ENCODE peak calls at places on chromosomes 7 and 10, in seven cellular contexts. L, P, A, R, M, J and D are unnamed samples.

GRCh38 chr7:90563286-90563685 is 32.8 kb upstream of the CDK14 start:
- DNase-seq in L (no peak), P (no peak), A (no peak), R (no peak), M (no peak), J (no peak), D (no peak)

GRCh38 chr7:39605087-39605486 is 18.3 kb upstream of the RALA start:
- DNase-seq in L (no peak), P (no peak), A (no peak), R (no peak), M (no peak), J (no peak), D (no peak)

GRCh38 chr7:6691103-6691502 is 15.6 kb downstream of the ZNF12 start:
- DNase-seq in L (no peak), P (no peak), A (no peak), R (peak), M (no peak), J (no peak), D (no peak)

GRCh38 chr10:61063911-61064310 is 119.9 kb upstream of the RHOBTB1 start:
- DNase-seq in L (no peak), P (no peak), A (no peak), R (no peak), M (no peak), J (no peak), D (no peak)

GRCh38 chr7:36598056-36598675 is 126.1 kb downstream of the AOAH start:
- DNase-seq in L (no peak), P (no peak), A (peak), R (peak), M (no peak), J (no peak), D (no peak)

GRCh38 chr10:30538086-30538485 is 91.5 kb downstream of the LYZL2 start:
- DNase-seq in L (no peak), P (no peak), A (peak), R (peak), M (no peak), J (no peak), D (no peak)

GRCh38 chr7:148772297-148773089 is 73.8 kb downstream of the CUL1 start:
- DNase-seq in L (no peak), P (no peak), A (peak), R (peak), M (no peak), J (no peak), D (no peak)

GRCh38 chr10:77532068-77532467 is 105.5 kb downstream of the KCNMA1 start:
- DNase-seq in L (no peak), P (no peak), A (peak), R (no peak), M (no peak), J (no peak), D (no peak)

GRCh38 chr7:83475403-83475802 is 173.5 kb downstream of the SEMA3E start:
- DNase-seq in L (no peak), P (no peak), A (no peak), R (peak), M (no peak), J (no peak), D (no peak)

GRCh38 chr10:30980951-30981616 is 50.6 kb downstream of the ZNF438 start:
- DNase-seq in L (peak), P (peak), A (peak), R (no peak), M (peak), J (peak), D (peak)

GRCh38 chr10:103745264-103746247 is 109.8 kb downstream of the SH3PXD2A start:
- DNase-seq in L (no peak), P (no peak), A (no peak), R (peak), M (no peak), J (peak), D (no peak)

GRCh38 chr10:90111671-90112070 is 410.3 kb downstream of the KIF20B start:
- DNase-seq in L (no peak), P (no peak), A (no peak), R (no peak), M (no peak), J (no peak), D (no peak)

GRCh38 chr7:45697576-45698136 is 123.5 kb downstream of the ADCY1 start:
- DNase-seq in L (no peak), P (no peak), A (peak), R (no peak), M (no peak), J (peak), D (no peak)

GRCh38 chr10:43854042-43854441 is 205.4 kb upstream of the ZNF32 start:
- DNase-seq in L (no peak), P (no peak), A (peak), R (peak), M (no peak), J (no peak), D (no peak)

DNA sequence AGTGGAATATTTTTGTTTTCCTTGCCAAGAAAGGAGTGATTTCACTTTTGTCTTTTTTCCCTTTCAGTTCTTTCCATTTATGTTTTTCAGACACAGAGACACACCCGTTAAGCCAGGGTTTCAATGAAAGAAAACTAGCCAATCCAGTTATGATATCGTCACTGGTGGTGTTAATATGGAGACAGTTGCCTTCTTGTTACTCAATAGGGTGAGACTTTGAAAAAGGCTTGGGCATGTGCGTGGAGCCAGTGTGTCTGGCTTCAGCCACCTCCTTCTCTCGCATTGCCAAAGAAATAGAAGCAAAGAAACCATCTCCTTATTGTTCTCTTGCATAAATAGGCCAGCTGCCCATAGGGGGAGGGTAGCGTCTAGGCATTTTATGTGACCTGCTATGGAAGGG is 84.1 kb upstream of the DLX6 start:
- DNase-seq in L (no peak), P (no peak), A (no peak), R (no peak), M (no peak), J (no peak), D (no peak)
- H3K27ac ChIP-seq in L (no peak), P (no peak), A (no peak), R (no peak), M (no peak), J (no peak), D (no peak)

GRCh38 chr7:28408105-28408973 is 4.0 kb upstream of the CREB5 start:
- DNase-seq in L (peak), P (peak), A (no peak), R (peak), M (peak), J (no peak), D (peak)
- H3K4me3 ChIP-seq in L (no peak), P (no peak), A (no peak), R (peak), M (peak), J (no peak), D (peak)

DNA sequence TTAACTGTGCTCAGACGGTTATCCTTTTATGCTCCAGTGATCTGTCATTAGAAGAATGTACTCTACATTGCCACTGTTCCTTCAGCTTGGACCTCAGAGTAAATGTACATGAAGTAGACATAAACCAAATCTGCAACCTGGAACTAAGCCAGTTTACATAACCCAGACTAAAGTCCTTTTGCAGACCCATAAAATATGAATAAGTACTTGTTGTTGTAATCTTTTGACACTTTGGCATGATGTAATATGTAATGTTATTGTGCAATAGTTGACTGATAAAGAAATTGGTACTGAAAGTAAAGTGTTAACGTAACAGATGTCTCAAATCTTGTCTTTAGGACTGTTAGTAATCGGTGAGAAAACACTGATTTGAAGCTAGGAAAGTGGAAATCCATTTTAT is 115.8 kb upstream of the SORCS1 start:
- DNase-seq in L (no peak), P (no peak), A (peak), R (no peak), M (no peak), J (peak), D (no peak)
- H3K27ac ChIP-seq in L (no peak), P (no peak), A (no peak), R (no peak), M (no peak), J (no peak), D (no peak)

DNA sequence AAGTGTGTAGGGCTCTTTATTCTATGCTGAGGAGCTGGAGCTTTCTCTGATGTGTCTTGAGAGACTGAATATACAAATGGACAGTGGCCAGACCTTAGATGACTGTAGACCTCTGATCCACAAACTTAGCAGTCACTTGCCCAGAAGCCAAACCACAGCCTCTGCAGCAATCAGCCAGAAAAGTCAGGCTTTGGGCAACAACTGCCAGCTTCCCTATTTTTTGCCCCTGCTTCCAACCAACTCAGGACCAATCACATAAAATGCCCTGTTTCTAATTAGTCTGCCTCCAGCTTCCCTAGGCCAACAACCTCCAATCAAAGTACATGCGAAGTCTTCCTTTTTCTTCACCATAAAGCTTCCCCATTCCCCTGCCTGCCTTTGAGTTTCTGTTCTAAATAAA is 37.7 kb upstream of the CACUL1 start:
- DNase-seq in L (no peak), P (no peak), A (peak), R (no peak), M (no peak), J (no peak), D (no peak)
- H3K4me3 ChIP-seq in L (no peak), P (no peak), A (no peak), R (no peak), M (no peak), J (no peak), D (no peak)

DNA sequence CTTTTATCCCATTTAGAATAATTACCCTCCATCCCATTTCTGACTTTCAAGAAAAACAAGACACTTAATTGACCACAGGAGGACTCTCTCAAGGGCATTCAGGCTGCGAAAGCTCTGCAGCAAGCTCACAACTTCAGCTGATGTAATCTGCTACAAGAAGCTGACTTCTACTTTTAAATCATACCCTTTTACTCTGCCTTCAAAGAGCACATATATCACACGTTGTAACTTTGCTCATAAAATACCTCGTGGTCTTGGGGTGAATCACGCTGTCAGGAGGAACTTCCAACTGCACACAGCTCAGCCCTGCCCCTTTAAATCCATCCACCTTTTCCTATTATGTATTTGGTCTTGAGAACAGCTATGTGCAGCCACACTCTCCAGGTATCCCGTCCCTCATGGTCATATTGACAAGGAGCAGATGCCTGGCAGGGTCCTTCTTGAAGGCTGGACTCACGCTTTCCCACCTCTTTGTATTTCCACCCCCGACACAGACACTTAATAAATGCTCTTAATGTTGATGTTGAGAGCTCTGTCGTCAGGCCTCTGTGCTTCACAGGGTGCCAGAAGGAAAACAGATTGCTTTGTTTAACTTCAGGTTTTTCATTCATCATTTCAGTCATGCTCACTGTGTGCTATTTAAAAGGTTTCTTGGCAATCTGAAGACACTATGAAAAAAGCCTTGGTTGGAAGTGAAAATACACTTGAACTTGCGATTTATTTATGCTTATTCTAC is 47.6 kb downstream of the ICA1 start:
- DNase-seq in L (no peak), P (no peak), A (peak), R (no peak), M (no peak), J (no peak), D (no peak)
- H3K27ac ChIP-seq in L (no peak), P (no peak), A (no peak), R (no peak), M (no peak), J (no peak), D (no peak)

GRCh38 chr10:5945561-5946418 is 31.6 kb downstream of the IL15RA start:
- DNase-seq in L (peak), P (no peak), A (peak), R (peak), M (peak), J (peak), D (peak)
- H3K4me3 ChIP-seq in L (peak), P (no peak), A (peak), R (no peak), M (peak), J (no peak), D (peak)

GRCh38 chr7:73841689-73842247 is 548 bp downstream of the METTL27 start:
- DNase-seq in L (no peak), P (no peak), A (no peak), R (peak), M (no peak), J (no peak), D (no peak)
- H3K27ac ChIP-seq in L (no peak), P (peak), A (peak), R (peak), M (no peak), J (peak), D (peak)

GRCh38 chr7:123916240-123916724 is 8.8 kb upstream of the SPAM1 start:
- DNase-seq in L (no peak), P (no peak), A (peak), R (peak), M (no peak), J (peak), D (no peak)
- H3K4me3 ChIP-seq in L (no peak), P (no peak), A (no peak), R (no peak), M (no peak), J (no peak), D (no peak)